ENCODE peak calls at places on chromosomes 3 and 15, in four cellular contexts. One of them, this sample, is unnamed.
A peak's percentile ranks its signal among the peaks of the same experiment; 100 is the strongest.

GRCh38 chr3:14418259-14418658 is 15.9 kb downstream of the SLC6A6 start:
- DNase-seq in uterus: no peak
- DNase-seq in SHP77: no peak
- DNase-seq in iPS-NIHi11: no peak
- DNase-seq in this sample: no peak

GRCh38 chr15:25693321-25694237 is 169.5 kb downstream of the ATP10A start:
- DNase-seq in iPS-NIHi11: peak; percentile 69
- DNase-seq in uterus: peak; percentile 17
- DNase-seq in SHP77: no peak
- DNase-seq in this sample: no peak

GRCh38 chr3:147538034-147538433 is 128.9 kb downstream of the ZIC1 start:
- DNase-seq in SHP77: no peak
- DNase-seq in uterus: no peak
- DNase-seq in iPS-NIHi11: no peak
- DNase-seq in this sample: no peak

GRCh38 chr15:26115229-26115943 is 252.3 kb upstream of the ATP10A start:
- DNase-seq in iPS-NIHi11: peak; percentile 23
- DNase-seq in SHP77: no peak
- DNase-seq in uterus: no peak
- DNase-seq in this sample: no peak

GRCh38 chr3:182000454-182000853 is 288.7 kb downstream of the SOX2 start:
- DNase-seq in SHP77: no peak
- DNase-seq in iPS-NIHi11: no peak
- DNase-seq in uterus: no peak
- DNase-seq in this sample: no peak

GRCh38 chr3:85790445-85791030 is 831.7 kb downstream of the CADM2 start:
- DNase-seq in SHP77: no peak
- DNase-seq in iPS-NIHi11: no peak
- DNase-seq in uterus: no peak
- DNase-seq in this sample: no peak

GRCh38 chr3:122754867-122755835 is 38.5 kb downstream of the HSPBAP1 start:
- DNase-seq in iPS-NIHi11: peak; percentile 79
- DNase-seq in uterus: no peak
- DNase-seq in SHP77: no peak
- DNase-seq in this sample: no peak

GRCh38 chr3:49025005-49025792 is 3.3 kb downstream of the NDUFAF3 start:
- DNase-seq in uterus: no peak
- DNase-seq in SHP77: no peak
- DNase-seq in iPS-NIHi11: no peak
- DNase-seq in this sample: no peak

GRCh38 chr3:41450416-41451231 is 251.3 kb downstream of the CTNNB1 start:
- DNase-seq in iPS-NIHi11: peak; percentile 40
- DNase-seq in SHP77: no peak
- DNase-seq in uterus: no peak
- DNase-seq in this sample: no peak

GRCh38 chr3:173933113-173933512 is 535.6 kb downstream of the NLGN1 start:
- DNase-seq in uterus: no peak
- DNase-seq in iPS-NIHi11: no peak
- DNase-seq in SHP77: no peak
- DNase-seq in this sample: no peak

GRCh38 chr3:84755860-84756259 is 202.9 kb upstream of the CADM2 start:
- DNase-seq in SHP77: no peak
- DNase-seq in uterus: no peak
- DNase-seq in iPS-NIHi11: no peak
- DNase-seq in this sample: no peak

GRCh38 chr3:168865022-168865551 is 769.4 kb upstream of the GOLIM4 start:
- DNase-seq in SHP77: peak; percentile 11
- DNase-seq in iPS-NIHi11: no peak
- DNase-seq in uterus: no peak
- DNase-seq in this sample: peak; percentile 48

GRCh38 chr3:155382396-155383042 is 89.0 kb upstream of the STRIT1 start:
- DNase-seq in uterus: peak; percentile 56
- DNase-seq in iPS-NIHi11: peak; percentile 80
- DNase-seq in SHP77: peak; percentile 17
- DNase-seq in this sample: peak; percentile 78

GRCh38 chr3:20546636-20547035 is 360.6 kb upstream of the SGO1 start:
- DNase-seq in uterus: no peak
- DNase-seq in iPS-NIHi11: no peak
- DNase-seq in SHP77: no peak
- DNase-seq in this sample: no peak

GRCh38 chr3:73586628-73587027 is 38.1 kb downstream of the PDZRN3 start:
- DNase-seq in SHP77: no peak
- DNase-seq in uterus: no peak
- DNase-seq in iPS-NIHi11: no peak
- DNase-seq in this sample: no peak

GRCh38 chr15:40310001-40310959 is 2.5 kb upstream of the PLCB2 start:
- DNase-seq in iPS-NIHi11: peak; percentile 80
- DNase-seq in uterus: no peak
- DNase-seq in SHP77: peak; percentile 47
- DNase-seq in this sample: peak; percentile 12

GRCh38 chr15:77419050-77419835 is 661 bp downstream of the PEAK1 start:
- DNase-seq in uterus: peak; percentile 42
- DNase-seq in SHP77: no peak
- DNase-seq in iPS-NIHi11: peak; percentile 58
- DNase-seq in this sample: no peak

GRCh38 chr3:128794067-128794768 is 68.2 kb downstream of the RAB7A start:
- DNase-seq in uterus: no peak
- DNase-seq in SHP77: no peak
- DNase-seq in iPS-NIHi11: no peak
- DNase-seq in this sample: no peak

GRCh38 chr3:152048826-152049225 is 175.4 kb downstream of the SUCNR1 start:
- DNase-seq in iPS-NIHi11: no peak
- DNase-seq in SHP77: no peak
- DNase-seq in uterus: no peak
- DNase-seq in this sample: no peak

GRCh38 chr15:87877114-87877810 is 379.3 kb downstream of the NTRK3 start:
- DNase-seq in uterus: no peak
- DNase-seq in SHP77: no peak
- DNase-seq in iPS-NIHi11: no peak
- DNase-seq in this sample: no peak

GRCh38 chr15:99716540-99716939 is 16.7 kb downstream of the LYSMD4 start:
- DNase-seq in iPS-NIHi11: no peak
- DNase-seq in SHP77: no peak
- DNase-seq in uterus: no peak
- DNase-seq in this sample: no peak

GRCh38 chr3:123310741-123311140 is 109.0 kb downstream of the SEC22A start:
- DNase-seq in uterus: no peak
- DNase-seq in iPS-NIHi11: no peak
- DNase-seq in SHP77: no peak
- DNase-seq in this sample: no peak